ENCODE peak calls at places on chromosomes 1 and 21, in nine cellular contexts. G is adrenal gland, W is cardiac fibroblast, A is choroid plexus epithelial cell, P is brain microvascular endothelial cell, O is mammary epithelial cell, N is uterus, U is fibroblast of mammary gland, V is BE2C. Y is an unnamed sample.

GRCh38 chr1:45351508-45351907 is 11.3 kb upstream of the MUTYH start:
- DNase-seq in G (no peak), W (no peak), A (no peak), P (no peak), O (no peak), N (no peak), U (no peak), V (no peak), Y (no peak)

GRCh38 chr1:47030170-47030805 is 6.8 kb downstream of the CYP4X1 start:
- DNase-seq in G (no peak), W (peak), A (peak), P (no peak), O (peak), N (no peak), U (peak), V (no peak), Y (peak)

GRCh38 chr1:167443757-167444156 is 74.6 kb downstream of the CD247 start:
- DNase-seq in G (no peak), W (no peak), A (no peak), P (no peak), O (no peak), N (peak), U (no peak), V (no peak), Y (no peak)

GRCh38 chr1:230868736-230869385 is 540 bp upstream of the C1orf198 start:
- DNase-seq in G (peak), W (peak), A (peak), P (no peak), O (peak), N (peak), U (no peak), V (no peak), Y (peak)

GRCh38 chr1:206723500-206724472 is 39.1 kb downstream of the MAPKAPK2 start:
- DNase-seq in G (peak), W (peak), A (peak), P (no peak), O (peak), N (peak), U (peak), V (no peak), Y (peak)

GRCh38 chr1:200981278-200981677 is 42.2 kb downstream of the KIF21B start:
- DNase-seq in G (no peak), W (no peak), A (no peak), P (no peak), O (no peak), N (no peak), U (no peak), V (no peak), Y (no peak)

GRCh38 chr1:22741118-22741517 is 30.5 kb downstream of the EPHB2 start:
- DNase-seq in G (no peak), W (no peak), A (no peak), P (no peak), O (no peak), N (no peak), U (no peak), V (no peak), Y (no peak)

GRCh38 chr1:9352364-9353140 is 59.9 kb downstream of the SPSB1 start:
- DNase-seq in G (no peak), W (no peak), A (no peak), P (no peak), O (no peak), N (no peak), U (no peak), V (no peak), Y (no peak)

GRCh38 chr21:40053007-40053406 is 185.8 kb downstream of the PCP4 start:
- DNase-seq in G (peak), W (no peak), A (no peak), P (no peak), O (no peak), N (peak), U (no peak), V (no peak), Y (no peak)

GRCh38 chr1:25848531-25848930 is 10.7 kb downstream of the AUNIP start:
- DNase-seq in G (no peak), W (no peak), A (no peak), P (no peak), O (no peak), N (no peak), U (no peak), V (no peak), Y (peak)

GRCh38 chr1:28190996-28191645 is 14.6 kb upstream of the PTAFR start:
- DNase-seq in G (no peak), W (peak), A (no peak), P (no peak), O (no peak), N (no peak), U (no peak), V (peak), Y (peak)

GRCh38 chr21:41169258-41169576 is 1.3 kb downstream of the BACE2 start:
- DNase-seq in G (no peak), W (no peak), A (no peak), P (no peak), O (no peak), N (no peak), U (no peak), V (no peak), Y (no peak)

GRCh38 chr21:41169701-41170100 is 1.7 kb downstream of the BACE2 start:
- DNase-seq in G (no peak), W (peak), A (no peak), P (no peak), O (peak), N (no peak), U (peak), V (no peak), Y (peak)

GRCh38 chr21:41166947-41167346 is 1.0 kb upstream of the BACE2 start:
- DNase-seq in G (no peak), W (peak), A (no peak), P (no peak), O (no peak), N (peak), U (no peak), V (no peak), Y (peak)

GRCh38 chr21:41167348-41168342 is at the start of gene BACE2:
- DNase-seq in G (peak), W (peak), A (peak), P (peak), O (peak), N (peak), U (peak), V (no peak), Y (peak)

GRCh38 chr21:41168391-41169257 is 664 bp downstream of the BACE2 start:
- DNase-seq in G (peak), W (peak), A (peak), P (peak), O (peak), N (peak), U (peak), V (no peak), Y (peak)
- TF ChIP-seq CTCF in G (no peak), W (no peak), A (no peak), P (peak), O (no peak), N (no peak), U (no peak), V (no peak), Y (peak)

DNA sequence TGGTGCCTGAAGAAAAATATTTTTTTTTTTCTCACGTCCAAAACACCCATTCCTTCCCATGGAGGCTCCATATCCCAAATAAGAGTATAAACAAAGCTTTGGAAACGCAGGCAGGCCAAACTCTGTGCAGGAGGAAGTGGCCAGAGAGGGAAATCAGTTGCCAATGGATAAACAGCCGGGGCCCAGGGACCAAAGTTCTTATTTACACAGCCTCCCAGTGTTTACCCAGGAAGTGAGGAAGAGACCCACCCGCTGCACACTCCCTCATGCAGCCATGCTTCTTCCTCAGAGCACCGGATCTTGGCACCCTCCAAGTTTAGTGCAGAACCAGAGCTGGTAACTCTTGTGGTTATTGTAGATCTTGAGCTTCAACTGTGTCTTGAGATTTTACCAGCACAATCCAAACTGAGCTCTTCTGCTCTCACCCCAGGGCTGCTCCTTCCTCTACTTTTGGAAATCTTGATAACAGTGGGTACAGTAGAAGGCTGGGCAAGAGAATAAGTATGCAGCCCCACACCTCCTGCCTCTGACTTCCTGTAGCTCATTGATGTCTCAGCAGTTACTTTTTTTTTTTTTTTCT is 14.2 kb downstream of the MARCKSL1 start:
- DNase-seq in G (no peak), W (no peak), A (no peak), P (no peak), O (no peak), N (no peak), U (no peak), V (no peak), Y (no peak)
- H3K4me3 ChIP-seq in G (no peak), W (no peak), A (no peak), P (no peak), O (no peak), N (no peak), U (no peak), V (no peak), Y (no peak)

DNA sequence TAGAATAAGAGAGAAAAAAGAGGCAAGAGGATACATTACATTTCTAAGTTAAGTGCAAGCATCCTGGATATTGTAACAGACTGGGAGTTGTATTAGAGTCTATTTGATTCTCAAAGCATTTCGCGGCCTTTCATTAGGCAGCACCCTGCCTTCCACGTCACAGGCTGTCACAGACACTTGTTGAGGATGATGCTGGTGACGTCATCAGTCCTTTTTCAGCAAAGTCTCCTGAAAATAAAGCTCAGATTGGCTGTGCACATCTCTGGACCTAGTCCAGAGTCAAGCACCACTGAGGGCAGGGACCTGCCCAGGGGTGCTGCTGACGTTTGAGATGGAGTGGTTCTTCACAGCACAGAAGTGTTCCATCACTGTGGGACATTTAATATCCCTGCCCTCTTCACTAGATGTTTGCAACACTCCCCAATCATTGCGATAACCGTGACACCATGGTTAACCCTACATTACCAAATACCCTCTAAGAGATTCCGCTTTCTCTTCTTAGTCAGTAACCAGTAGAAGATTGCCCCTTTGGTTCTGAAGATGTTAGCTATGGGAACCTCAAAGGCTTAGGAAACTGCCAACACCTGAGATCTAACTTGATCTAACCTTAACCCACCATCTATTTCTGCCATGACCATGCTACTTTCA is 72.7 kb upstream of the F3 start:
- DNase-seq in G (no peak), W (no peak), A (no peak), P (no peak), O (no peak), N (no peak), U (no peak), V (no peak), Y (no peak)
- TF ChIP-seq CTCF in G (no peak), W (no peak), A (no peak), P (no peak), O (no peak), N (no peak), U (no peak), V (no peak), Y (no peak)

GRCh38 chr1:94236021-94236491 is 1.3 kb downstream of the ARHGAP29 start:
- DNase-seq in G (no peak), W (peak), A (peak), P (no peak), O (no peak), N (no peak), U (no peak), V (no peak), Y (peak)
- H3K4me3 ChIP-seq in G (peak), W (peak), A (peak), P (peak), O (peak), N (peak), U (peak), V (peak), Y (peak)

DNA sequence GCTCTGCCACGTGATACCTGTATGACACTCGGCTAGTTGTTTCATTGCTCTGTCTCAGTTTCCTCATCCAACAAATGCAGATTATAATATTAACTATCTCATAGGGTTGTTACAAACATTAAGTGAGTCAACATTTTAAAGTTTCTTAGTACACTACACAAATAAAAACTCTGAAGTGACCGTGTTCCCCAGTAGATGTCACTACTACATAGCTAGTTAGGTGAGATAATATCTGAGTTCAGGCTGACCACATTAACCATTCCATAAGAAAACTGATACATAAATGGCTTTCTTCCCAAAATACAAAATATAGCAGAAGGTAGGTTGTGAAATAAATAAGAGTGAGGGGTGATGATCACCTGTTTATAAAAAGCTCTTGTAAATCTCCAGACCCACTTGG is 214.1 kb downstream of the NUF2 start:
- DNase-seq in G (no peak), W (peak), A (peak), P (peak), O (peak), N (no peak), U (peak), V (no peak), Y (peak)
- TF ChIP-seq CTCF in G (peak), W (peak), A (peak), P (peak), O (peak), N (no peak), U (peak), V (peak), Y (peak)

GRCh38 chr1:75616436-75617433 is 5.8 kb upstream of the SLC44A5 start:
- DNase-seq in G (peak), W (peak), A (peak), P (peak), O (no peak), N (no peak), U (peak), V (peak), Y (peak)
- H3K4me3 ChIP-seq in G (peak), W (peak), A (no peak), P (peak), O (no peak), N (peak), U (no peak), V (no peak), Y (peak)

GRCh38 chr1:6357243-6357929 is 36.2 kb downstream of the ACOT7 start:
- DNase-seq in G (no peak), W (no peak), A (no peak), P (no peak), O (no peak), N (no peak), U (no peak), V (no peak), Y (no peak)
- TF ChIP-seq CTCF in G (no peak), W (no peak), A (peak), P (peak), O (no peak), N (no peak), U (peak), V (peak), Y (no peak)

DNA sequence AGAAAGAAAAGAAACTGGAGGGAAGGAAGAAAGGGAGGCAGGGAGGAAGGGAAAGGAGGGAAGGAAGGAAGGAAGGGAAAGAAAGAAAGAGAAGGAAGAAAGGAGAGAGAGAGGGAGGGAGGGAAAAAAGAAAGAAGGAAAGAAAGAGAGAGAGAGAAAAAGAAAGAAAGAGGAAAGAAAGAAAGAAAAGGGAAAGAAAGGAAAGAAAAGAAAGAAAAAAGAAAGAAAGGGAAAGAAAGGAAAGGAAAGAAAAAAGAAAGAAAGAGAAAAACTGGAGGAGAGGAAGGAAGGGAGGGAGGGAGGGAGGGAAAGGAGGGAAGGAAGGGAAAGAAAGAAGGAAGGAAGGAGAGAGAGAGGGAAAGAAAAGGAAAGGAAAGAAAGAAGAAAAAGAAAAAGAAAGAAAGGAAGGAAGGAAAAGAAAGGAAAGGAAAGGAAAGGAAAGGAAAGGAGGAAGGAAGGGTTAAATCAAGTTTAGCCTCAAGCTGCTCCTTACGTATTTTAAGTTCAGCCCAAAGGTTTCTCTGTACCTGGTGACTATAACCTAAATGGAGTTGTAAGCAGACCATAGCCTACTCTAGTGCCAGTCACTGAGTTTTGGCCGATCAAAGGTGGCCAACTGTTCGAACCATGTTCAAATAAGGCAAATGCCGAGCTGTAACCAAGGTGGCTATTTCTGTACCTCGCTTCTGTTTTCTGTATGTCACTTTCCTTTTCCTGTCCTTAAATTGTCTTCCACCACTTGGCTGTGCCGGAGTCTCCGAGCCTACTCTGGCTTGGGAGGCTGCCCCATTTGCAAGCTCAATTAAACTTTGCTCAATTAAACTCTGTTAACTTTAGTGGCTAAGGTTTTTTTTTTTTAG is 37.8 kb upstream of the TMPRSS2 start:
- DNase-seq in G (no peak), W (no peak), A (no peak), P (no peak), O (no peak), N (no peak), U (no peak), V (no peak), Y (no peak)
- H3K4me3 ChIP-seq in G (no peak), W (no peak), A (no peak), P (no peak), O (no peak), N (no peak), U (no peak), V (no peak), Y (no peak)

Y was measured in fibroblast of the aortic adventitia.